ENCODE peak calls at places on chromosomes 11 and 22, in six cellular contexts. O is GM20000; M is stomach; H is SK-N-SH; X is HFF-Myc; R is CD4-positive, alpha-beta T cell. S is an unnamed sample.

GRCh38 chr11:69545976-69546617 is 64.6 kb downstream of the LINC01488 start:
- DNase-seq in O (no peak), M (no peak), H (no peak), X (no peak), R (no peak), S (no peak)

GRCh38 chr11:123899792-123900191 is 2.2 kb upstream of the OR8D4 start:
- DNase-seq in O (no peak), M (no peak), H (no peak), X (no peak), R (no peak), S (no peak)

GRCh38 chr11:67436459-67437081 is 912 bp downstream of the PTPRCAP start:
- DNase-seq in O (peak), M (peak), H (no peak), X (no peak), R (peak), S (peak)

GRCh38 chr11:90113541-90113940 is 20.9 kb upstream of the NAALAD2 start:
- DNase-seq in O (no peak), M (no peak), H (no peak), X (no peak), R (no peak), S (no peak)

GRCh38 chr22:50268655-50269113 is 1.5 kb downstream of the MAPK11 start:
- DNase-seq in O (no peak), M (peak), H (no peak), X (no peak), R (no peak), S (no peak)

GRCh38 chr22:49768961-49769690 is 58.5 kb downstream of the BRD1 start:
- DNase-seq in O (no peak), M (no peak), H (peak), X (no peak), R (no peak), S (no peak)

GRCh38 chr11:11263238-11264030 is 89.6 kb downstream of the CSNK2A3 start:
- DNase-seq in O (no peak), M (no peak), H (peak), X (peak), R (no peak), S (no peak)

GRCh38 chr11:120577041-120577440 is 65.5 kb downstream of the GRIK4 start:
- DNase-seq in O (no peak), M (no peak), H (no peak), X (no peak), R (no peak), S (no peak)

GRCh38 chr22:27603823-27604190 is 197.7 kb downstream of the MN1 start:
- DNase-seq in O (no peak), M (no peak), H (peak), X (no peak), R (no peak), S (no peak)
- TF ChIP-seq CTCF in O (no peak), M (no peak), H (no peak), X (no peak), R (no peak), S (no peak)

DNA sequence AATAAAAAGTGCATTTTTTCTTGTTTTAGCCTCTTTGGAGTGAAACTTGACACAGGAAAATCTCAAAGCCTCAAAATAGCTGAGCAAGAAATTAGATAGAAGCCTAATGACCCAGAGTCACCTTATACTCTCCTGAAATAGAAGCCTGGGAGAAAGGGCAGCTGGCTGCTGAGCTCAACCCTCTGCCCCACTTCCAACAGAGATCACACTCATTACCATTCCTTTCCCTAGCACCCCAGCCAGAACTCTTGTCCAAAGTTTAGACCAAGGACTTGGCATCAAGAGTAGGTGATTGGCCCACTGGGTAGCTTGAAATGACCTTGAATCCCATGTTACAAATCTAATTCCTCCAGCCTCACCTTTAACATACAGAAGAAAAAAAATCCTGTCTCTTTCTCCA is 62.7 kb upstream of the AMOTL1 start:
- DNase-seq in O (no peak), M (no peak), H (no peak), X (no peak), R (no peak), S (no peak)
- TF ChIP-seq CTCF in O (no peak), M (no peak), H (no peak), X (no peak), R (no peak), S (no peak)

GRCh38 chr11:842370-843002 is at the start of the genes POLR2L and TSPAN4:
- DNase-seq in O (peak), M (peak), H (peak), X (peak), R (peak), S (peak)
- TF ChIP-seq CTCF in O (no peak), M (no peak), H (no peak), X (no peak), R (no peak), S (no peak)

GRCh38 chr11:40467771-40468170 is 991.7 kb downstream of the LRRC4C start:
- DNase-seq in O (no peak), M (no peak), H (no peak), X (no peak), R (no peak), S (no peak)
- TF ChIP-seq CTCF in O (no peak), M (no peak), H (no peak), X (no peak), R (no peak), S (no peak)

GRCh38 chr22:35719212-35719869 is 1.7 kb downstream of the APOL5 start:
- DNase-seq in O (no peak), M (no peak), H (no peak), X (no peak), R (no peak), S (no peak)
- TF ChIP-seq CTCF in O (no peak), M (no peak), H (peak), X (no peak), R (no peak), S (no peak)

DNA sequence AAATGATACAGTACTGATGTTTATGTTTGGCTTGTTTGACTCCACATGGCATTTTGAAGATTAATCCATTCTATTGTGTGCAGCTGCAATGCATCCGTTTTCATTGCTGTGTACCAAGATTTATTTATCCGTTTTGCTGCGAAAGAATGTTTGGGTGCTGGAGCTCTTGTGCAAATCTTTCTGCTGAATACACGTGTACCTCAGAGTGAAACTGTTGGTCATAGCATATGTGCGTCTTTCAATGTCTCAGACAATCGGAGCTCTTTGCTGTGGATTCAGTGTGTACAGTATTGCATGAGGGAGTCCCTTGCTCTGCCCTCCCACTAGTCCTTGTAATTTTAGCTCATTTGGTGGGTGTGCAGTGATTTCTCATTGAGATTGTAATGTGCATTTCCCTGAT is 545.4 kb downstream of the TBC1D22A start:
- DNase-seq in O (no peak), M (no peak), H (no peak), X (no peak), R (no peak), S (no peak)
- TF ChIP-seq CTCF in O (no peak), M (no peak), H (no peak), X (no peak), R (no peak), S (no peak)

DNA sequence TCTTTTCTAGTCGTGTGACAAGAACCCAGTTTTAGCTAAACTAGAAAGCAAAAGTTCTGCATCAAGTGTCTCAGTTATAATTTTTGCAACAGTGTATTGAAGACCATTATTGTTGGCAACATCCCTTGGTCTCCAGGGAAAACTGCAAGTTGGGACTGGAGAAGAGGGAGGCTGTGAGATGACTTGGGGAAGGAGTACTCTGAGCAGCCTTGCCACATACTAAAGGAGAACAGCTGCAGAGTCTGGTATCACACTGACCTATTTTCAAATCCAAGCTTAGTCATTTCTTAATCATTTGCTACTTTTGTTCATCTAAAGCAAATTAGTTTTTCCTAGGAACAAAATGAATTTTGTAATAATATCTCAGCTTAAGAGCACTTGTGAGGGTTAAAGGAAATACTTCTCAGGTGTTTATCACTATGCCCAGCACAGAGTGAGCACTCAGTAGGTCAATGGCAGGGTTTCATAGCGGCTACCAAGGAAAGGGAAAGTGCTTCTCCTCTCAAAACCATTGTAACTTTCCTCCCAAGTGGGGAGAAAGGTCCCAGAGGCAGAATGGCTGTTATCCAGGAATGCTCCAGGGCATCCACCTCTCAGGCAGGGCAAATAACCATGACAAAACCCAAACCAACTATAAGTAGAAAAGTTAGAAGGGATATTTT is 247.1 kb downstream of the C11orf87 start:
- DNase-seq in O (no peak), M (no peak), H (no peak), X (no peak), R (no peak), S (no peak)
- TF ChIP-seq CTCF in O (no peak), M (no peak), H (no peak), X (no peak), R (no peak), S (no peak)

GRCh38 chr22:17559188-17559587 is 4.1 kb upstream of the SLC25A18 start:
- DNase-seq in O (no peak), M (no peak), H (no peak), X (no peak), R (no peak), S (no peak)

GRCh38 chr22:17565986-17566687 is 2.8 kb downstream of the SLC25A18 start:
- DNase-seq in O (no peak), M (no peak), H (no peak), X (no peak), R (no peak), S (no peak)

GRCh38 chr22:17563936-17564391 is 666 bp downstream of the SLC25A18 start:
- DNase-seq in O (no peak), M (no peak), H (no peak), X (no peak), R (no peak), S (no peak)

GRCh38 chr22:17566776-17567175 is 3.5 kb downstream of the SLC25A18 start:
- DNase-seq in O (no peak), M (no peak), H (no peak), X (no peak), R (no peak), S (no peak)

DNA sequence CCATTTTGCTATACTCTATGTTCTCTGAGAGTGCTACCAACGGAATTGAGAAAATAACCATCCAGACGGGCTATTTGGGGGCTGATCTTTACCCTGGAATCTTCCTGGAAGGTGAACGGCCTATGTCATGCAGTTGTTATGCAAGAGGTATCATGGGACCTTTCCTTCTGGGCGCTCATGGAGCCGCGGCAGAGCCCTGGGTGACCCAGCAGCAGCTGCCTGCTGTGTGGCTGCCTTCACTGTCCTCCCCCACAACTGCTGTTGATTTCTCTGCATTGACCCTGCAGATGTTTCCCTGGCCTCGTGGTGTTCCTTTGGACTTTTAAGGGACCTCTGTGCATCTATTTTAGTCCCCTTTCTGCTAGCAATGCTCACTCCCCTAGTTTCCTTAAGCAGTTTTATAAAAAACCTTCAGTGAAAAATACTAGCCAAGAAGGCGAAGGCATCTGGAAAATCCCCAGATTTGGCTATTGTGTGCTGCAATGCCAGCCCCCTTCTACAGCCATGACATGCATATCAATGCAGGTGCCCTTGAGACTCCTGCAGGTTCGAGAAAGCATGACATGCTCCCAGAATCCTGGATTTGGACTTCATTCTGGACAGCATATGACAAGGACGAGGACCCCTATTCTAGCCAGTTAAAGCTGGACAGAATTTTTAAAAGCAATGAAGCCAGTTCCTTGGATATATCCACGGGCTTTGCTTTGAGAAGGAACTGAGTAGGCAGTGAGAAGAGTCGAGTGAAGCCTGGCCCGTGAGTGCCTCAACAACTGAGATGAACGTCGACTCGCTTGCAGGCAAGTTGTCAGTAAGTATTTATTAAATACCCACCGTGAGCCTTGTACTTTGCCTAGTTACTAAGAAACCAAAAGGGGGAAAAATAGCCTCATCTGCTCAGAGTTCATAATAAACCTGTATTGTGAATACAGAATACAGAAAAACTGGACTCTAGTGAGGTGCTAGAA is at the start of gene SLC25A18:
- DNase-seq in O (no peak), M (no peak), H (no peak), X (no peak), R (no peak), S (no peak)
- TF ChIP-seq CTCF in O (no peak), M (no peak), H (peak), X (no peak), R (no peak), S (no peak)

GRCh38 chr11:112762686-112763048 is 198.6 kb upstream of the NCAM1 start:
- DNase-seq in O (no peak), M (no peak), H (no peak), X (no peak), R (no peak), S (no peak)
- TF ChIP-seq CTCF in O (no peak), M (no peak), H (no peak), X (no peak), R (no peak), S (no peak)